ENCODE peak calls at places on chromosomes 7 and 10, in seven cellular contexts. One of them, this sample, is unnamed.

GRCh38 chr10:58266826-58267712 is 625 bp downstream of the IPMK start:
- DNase-seq in activated T-helper 9 cell treated with anti-CD3 and anti-CD28 coated beads, Interleukin-2, amount 50 U/mL, for 16 hours: peak; percentile 26
- DNase-seq in upper lobe of right lung: peak; percentile 81
- DNase-seq in neural crest cell: peak; percentile 25
- DNase-seq in NCI-H2029: no peak
- DNase-seq in Karpas-422: peak; percentile 84
- DNase-seq in retinal pigment epithelial cell: no peak
- DNase-seq in this sample: no peak

GRCh38 chr7:154744226-154744860 is 258.6 kb downstream of the PAXIP1 start:
- DNase-seq in Karpas-422: peak; percentile 63
- DNase-seq in retinal pigment epithelial cell: no peak
- DNase-seq in neural crest cell: peak; percentile 70
- DNase-seq in activated T-helper 9 cell treated with anti-CD3 and anti-CD28 coated beads, Interleukin-2, amount 50 U/mL, for 16 hours: no peak
- DNase-seq in upper lobe of right lung: peak; percentile 73
- DNase-seq in NCI-H2029: no peak
- DNase-seq in this sample: peak; percentile 14

GRCh38 chr10:49360271-49361177 is 35.4 kb downstream of the DRGX start:
- DNase-seq in neural crest cell: no peak
- DNase-seq in activated T-helper 9 cell treated with anti-CD3 and anti-CD28 coated beads, Interleukin-2, amount 50 U/mL, for 16 hours: no peak
- DNase-seq in upper lobe of right lung: peak; percentile 75
- DNase-seq in NCI-H2029: no peak
- DNase-seq in retinal pigment epithelial cell: no peak
- DNase-seq in Karpas-422: no peak
- DNase-seq in this sample: no peak

GRCh38 chr7:71972513-71972912 is 439.6 kb downstream of the CALN1 start:
- DNase-seq in neural crest cell: no peak
- DNase-seq in NCI-H2029: no peak
- DNase-seq in Karpas-422: no peak
- DNase-seq in upper lobe of right lung: no peak
- DNase-seq in activated T-helper 9 cell treated with anti-CD3 and anti-CD28 coated beads, Interleukin-2, amount 50 U/mL, for 16 hours: no peak
- DNase-seq in retinal pigment epithelial cell: no peak
- DNase-seq in this sample: no peak

GRCh38 chr7:158560386-158560785 is 27.2 kb downstream of the PTPRN2 start:
- DNase-seq in neural crest cell: no peak
- DNase-seq in NCI-H2029: no peak
- DNase-seq in retinal pigment epithelial cell: no peak
- DNase-seq in activated T-helper 9 cell treated with anti-CD3 and anti-CD28 coated beads, Interleukin-2, amount 50 U/mL, for 16 hours: no peak
- DNase-seq in upper lobe of right lung: no peak
- DNase-seq in Karpas-422: no peak
- DNase-seq in this sample: no peak

GRCh38 chr7:80392229-80393169 is 119.4 kb downstream of the GNAT3 start:
- DNase-seq in Karpas-422: peak; percentile 43
- DNase-seq in neural crest cell: no peak
- DNase-seq in upper lobe of right lung: no peak
- DNase-seq in NCI-H2029: peak; percentile 2
- DNase-seq in retinal pigment epithelial cell: no peak
- DNase-seq in activated T-helper 9 cell treated with anti-CD3 and anti-CD28 coated beads, Interleukin-2, amount 50 U/mL, for 16 hours: no peak
- DNase-seq in this sample: no peak

GRCh38 chr7:131859162-131859821 is 302.9 kb upstream of the PODXL start:
- DNase-seq in activated T-helper 9 cell treated with anti-CD3 and anti-CD28 coated beads, Interleukin-2, amount 50 U/mL, for 16 hours: no peak
- DNase-seq in neural crest cell: peak; percentile 69
- DNase-seq in retinal pigment epithelial cell: peak; percentile 16
- DNase-seq in Karpas-422: peak; percentile 77
- DNase-seq in upper lobe of right lung: peak; percentile 74
- DNase-seq in NCI-H2029: peak; percentile 18
- DNase-seq in this sample: peak; percentile 35

GRCh38 chr10:89789188-89789587 is 87.8 kb downstream of the KIF20B start:
- DNase-seq in retinal pigment epithelial cell: no peak
- DNase-seq in Karpas-422: no peak
- DNase-seq in neural crest cell: no peak
- DNase-seq in activated T-helper 9 cell treated with anti-CD3 and anti-CD28 coated beads, Interleukin-2, amount 50 U/mL, for 16 hours: no peak
- DNase-seq in NCI-H2029: no peak
- DNase-seq in upper lobe of right lung: no peak
- DNase-seq in this sample: no peak

GRCh38 chr10:17101910-17102266 is 27.7 kb downstream of the CUBN start:
- DNase-seq in neural crest cell: no peak
- DNase-seq in upper lobe of right lung: no peak
- DNase-seq in NCI-H2029: no peak
- DNase-seq in retinal pigment epithelial cell: no peak
- DNase-seq in Karpas-422: no peak
- DNase-seq in activated T-helper 9 cell treated with anti-CD3 and anti-CD28 coated beads, Interleukin-2, amount 50 U/mL, for 16 hours: no peak
- DNase-seq in this sample: no peak

GRCh38 chr7:37448057-37448636 is 517 bp downstream of the ELMO1 start:
- DNase-seq in activated T-helper 9 cell treated with anti-CD3 and anti-CD28 coated beads, Interleukin-2, amount 50 U/mL, for 16 hours: peak; percentile 29
- DNase-seq in upper lobe of right lung: no peak
- DNase-seq in Karpas-422: peak; percentile 65
- DNase-seq in neural crest cell: no peak
- DNase-seq in NCI-H2029: no peak
- DNase-seq in retinal pigment epithelial cell: no peak
- DNase-seq in this sample: no peak

GRCh38 chr10:30438016-30438850 is 4.2 kb downstream of the MAP3K8 start:
- DNase-seq in NCI-H2029: no peak
- DNase-seq in activated T-helper 9 cell treated with anti-CD3 and anti-CD28 coated beads, Interleukin-2, amount 50 U/mL, for 16 hours: no peak
- DNase-seq in upper lobe of right lung: no peak
- DNase-seq in retinal pigment epithelial cell: no peak
- DNase-seq in neural crest cell: no peak
- DNase-seq in Karpas-422: peak; percentile 72
- DNase-seq in this sample: no peak

GRCh38 chr10:56823849-56824248 is 462.8 kb upstream of the ZWINT start:
- DNase-seq in neural crest cell: no peak
- DNase-seq in upper lobe of right lung: no peak
- DNase-seq in Karpas-422: peak; percentile 56
- DNase-seq in activated T-helper 9 cell treated with anti-CD3 and anti-CD28 coated beads, Interleukin-2, amount 50 U/mL, for 16 hours: no peak
- DNase-seq in NCI-H2029: no peak
- DNase-seq in retinal pigment epithelial cell: no peak
- DNase-seq in this sample: no peak

GRCh38 chr10:87505366-87506113 is 847 bp downstream of the MINPP1 start:
- DNase-seq in neural crest cell: peak; percentile 18
- DNase-seq in NCI-H2029: peak; percentile 1
- DNase-seq in retinal pigment epithelial cell: no peak
- DNase-seq in Karpas-422: peak; percentile 67
- DNase-seq in activated T-helper 9 cell treated with anti-CD3 and anti-CD28 coated beads, Interleukin-2, amount 50 U/mL, for 16 hours: peak; percentile 25
- DNase-seq in upper lobe of right lung: peak; percentile 82
- DNase-seq in this sample: peak; percentile 33

GRCh38 chr7:80307251-80307856 is 172.7 kb downstream of the GNAI1 start:
- DNase-seq in neural crest cell: no peak
- DNase-seq in activated T-helper 9 cell treated with anti-CD3 and anti-CD28 coated beads, Interleukin-2, amount 50 U/mL, for 16 hours: no peak
- DNase-seq in retinal pigment epithelial cell: peak; percentile 72
- DNase-seq in NCI-H2029: no peak
- DNase-seq in upper lobe of right lung: no peak
- DNase-seq in Karpas-422: no peak
- DNase-seq in this sample: no peak

GRCh38 chr10:122494833-122495232 is 33.5 kb downstream of the HTRA1 start:
- DNase-seq in neural crest cell: no peak
- DNase-seq in retinal pigment epithelial cell: no peak
- DNase-seq in Karpas-422: no peak
- DNase-seq in NCI-H2029: no peak
- DNase-seq in activated T-helper 9 cell treated with anti-CD3 and anti-CD28 coated beads, Interleukin-2, amount 50 U/mL, for 16 hours: no peak
- DNase-seq in upper lobe of right lung: no peak
- DNase-seq in this sample: no peak

This sample was measured in activated T-cell treated with anti-CD3 and anti-CD28 coated beads for 48 hours.